ENCODE peak calls at places on chromosomes 13 and 19, in five cellular contexts. V is fibroblast of mammary gland; E is amygdala; L is memory B cell; M is activated naive CD4-positive, alpha-beta T cell treated with anti-CD3 and anti-CD28 coated beads for 36 hours. S is an unnamed sample.

GRCh38 chr13:35600137-35600536 is 123.6 kb upstream of the MAB21L1 start:
- DNase-seq in E (no peak), L (no peak), M (no peak), V (no peak), S (no peak)

GRCh38 chr13:112728375-112729126 is 38.7 kb downstream of the ATP11A start:
- DNase-seq in L (no peak), M (no peak), V (no peak), E (no peak), S (no peak)

GRCh38 chr13:111263566-111263965 is 56.9 kb upstream of the TEX29 start:
- DNase-seq in L (no peak), V (no peak), M (no peak), E (no peak), S (no peak)

GRCh38 chr13:81442904-81443303 is 1102.0 kb upstream of the SPRY2 start:
- DNase-seq in E (no peak), M (no peak), L (no peak), V (no peak), S (no peak)

GRCh38 chr19:38304866-38305429 is 897 bp downstream of the C19orf33 start:
- DNase-seq in E (no peak), V (no peak), M (no peak), L (no peak), S (no peak)

GRCh38 chr19:14416743-14417214 is 2.4 kb downstream of the DDX39A start:
- DNase-seq in M (no peak), L (no peak), V (peak), E (no peak), S (no peak)

GRCh38 chr19:42311612-42312160 is 1.4 kb upstream of the TMEM145 start:
- DNase-seq in E (no peak), V (no peak), M (no peak), L (no peak), S (no peak)

GRCh38 chr19:31348416-31349159 is 648 bp downstream of the TSHZ3 start:
- DNase-seq in V (no peak), M (no peak), L (no peak), E (peak), S (peak)

GRCh38 chr13:36819811-36820140 is 754 bp downstream of the RFXAP start:
- DNase-seq in V (peak), M (peak), L (no peak), E (no peak), S (peak)

GRCh38 chr13:56351041-56351440 is 789.7 kb upstream of the PRR20A start:
- DNase-seq in E (no peak), V (no peak), M (no peak), L (no peak), S (no peak)

GRCh38 chr13:48853381-48854102 is 122.2 kb upstream of the FNDC3A start:
- DNase-seq in M (peak), E (no peak), V (peak), L (no peak), S (no peak)

GRCh38 chr13:104773775-104774174 is 1707.6 kb upstream of the SLC10A2 start:
- DNase-seq in M (no peak), L (no peak), E (no peak), V (peak), S (peak)

S was measured in DND-41.